ENCODE peak calls at places on chromosome 18, in nine cellular contexts. D is stimulated activated CD4-positive, alpha-beta T cell treated with anti-CD3 and anti-CD28 coated beads, Interleukin-4, amount 100 ng/mL, for 24 hours; W is PC-9; C is NCI-H2029 treated with DMSO at 0.1 percent for 48 hours; U is epithelial cell of esophagus; I is activated CD8-positive, alpha-beta T cell treated with anti-CD3 and anti-CD28 coated beads, Interleukin-2, amount 10 ng/mL, durations not matched to agents 7 days and 5 days; H is GM20000; Y is activated naive CD8-positive, alpha-beta T cell treated with anti-CD3 and anti-CD28 coated beads for 36 hours; T is T-helper 1 cell. M is an unnamed sample.

GRCh38 chr18:6614952-6615351 is 114.6 kb upstream of the ARHGAP28 start:
- DNase-seq in D (no peak), Y (no peak), I (no peak), W (no peak), C (no peak), U (peak; percentile 7), H (no peak), T (no peak), M (no peak)

GRCh38 chr18:8601277-8602032 is 7.8 kb upstream of the RAB12 start:
- DNase-seq in Y (no peak), T (no peak), W (peak; percentile 66), U (peak; percentile 40), C (no peak), H (peak; percentile 45), I (no peak), D (no peak), M (peak; percentile 31)

GRCh38 chr18:66749475-66750035 is 145.7 kb upstream of the CDH19 start:
- DNase-seq in T (no peak), U (no peak), I (no peak), Y (no peak), H (no peak), C (no peak), W (no peak), D (no peak), M (no peak)

GRCh38 chr18:29057703-29058102 is 880.8 kb upstream of the CDH2 start:
- DNase-seq in D (no peak), C (no peak), T (no peak), I (no peak), W (no peak), U (no peak), Y (no peak), H (no peak), M (no peak)

GRCh38 chr18:43396266-43396665 is 119.0 kb upstream of the SYT4 start:
- DNase-seq in W (no peak), C (peak; percentile 22), I (no peak), Y (no peak), U (peak; percentile 10), D (no peak), H (no peak), T (no peak), M (no peak)

GRCh38 chr18:63683152-63683551 is 19.6 kb upstream of the SERPINB11 start:
- DNase-seq in Y (no peak), H (no peak), C (no peak), T (no peak), I (no peak), W (peak; percentile 96), U (peak; percentile 99), D (no peak), M (no peak)

GRCh38 chr18:75391275-75392115 is 36.0 kb downstream of the SMIM21 start:
- DNase-seq in T (no peak), H (no peak), D (no peak), Y (no peak), W (no peak), I (no peak), U (no peak), C (no peak), M (no peak)

GRCh38 chr18:44079602-44080001 is 601.1 kb upstream of the SETBP1 start:
- DNase-seq in W (peak; percentile 71), H (no peak), D (no peak), U (peak; percentile 61), T (no peak), C (no peak), I (no peak), Y (no peak), M (no peak)

GRCh38 chr18:43863180-43863579 is 585.9 kb upstream of the SYT4 start:
- DNase-seq in C (no peak), H (no peak), D (no peak), U (no peak), W (no peak), I (no peak), T (no peak), Y (no peak), M (no peak)

GRCh38 chr18:76991021-76991688 is 141.4 kb downstream of the MBP start:
- DNase-seq in H (no peak), W (no peak), D (no peak), I (no peak), T (no peak), U (no peak), C (no peak), Y (no peak), M (no peak)